ENCODE peak calls at places on chromosomes 1 and 21, in eight cellular contexts. P, J, M, W, N, A, V and G are unnamed samples.

GRCh38 chr1:232367293-232367692 is 262.6 kb downstream of the SIPA1L2 start:
- DNase-seq in P (no peak), J (no peak), M (no peak), W (no peak), N (no peak), A (no peak), V (no peak), G (no peak)

GRCh38 chr1:60160141-60160540 is 86.6 kb upstream of the C1orf87 start:
- DNase-seq in P (no peak), J (no peak), M (no peak), W (no peak), N (no peak), A (no peak), V (no peak), G (no peak)

GRCh38 chr1:54611621-54612020 is 11.7 kb downstream of the FAM151A start:
- DNase-seq in P (no peak), J (no peak), M (no peak), W (no peak), N (no peak), A (no peak), V (no peak), G (no peak)

GRCh38 chr1:38183094-38183493 is 136.5 kb upstream of the POU3F1 start:
- DNase-seq in P (no peak), J (no peak), M (no peak), W (no peak), N (peak; percentile 29), A (no peak), V (no peak), G (no peak)

GRCh38 chr1:207454046-207454964 is at the start of gene CR2:
- DNase-seq in P (peak; percentile 3), J (no peak), M (peak; percentile 23), W (peak; percentile 59), N (peak; percentile 64), A (no peak), V (peak; percentile 47), G (no peak)

GRCh38 chr21:34021726-34022125 is 51.7 kb upstream of the MRPS6 start:
- DNase-seq in P (no peak), J (no peak), M (no peak), W (no peak), N (no peak), A (no peak), V (no peak), G (no peak)

GRCh38 chr1:93516164-93516563 is 68.2 kb downstream of the FNBP1L start:
- DNase-seq in P (no peak), J (no peak), M (no peak), W (no peak), N (no peak), A (peak; percentile 12), V (peak; percentile 68), G (no peak)

GRCh38 chr1:19300211-19300610 is 11.6 kb upstream of the AKR7A3 start:
- DNase-seq in P (no peak), J (no peak), M (no peak), W (no peak), N (peak; percentile 47), A (no peak), V (no peak), G (no peak)

GRCh38 chr1:3453891-3454810 is at the start of gene ARHGEF16:
- DNase-seq in P (peak; percentile 72), J (peak; percentile 32), M (peak; percentile 91), W (peak; percentile 49), N (peak; percentile 81), A (no peak), V (peak; percentile 66), G (no peak)

GRCh38 chr1:204503122-204503912 is 8.7 kb upstream of the PIK3C2B start:
- DNase-seq in P (peak; percentile 67), J (peak; percentile 89), M (no peak), W (no peak), N (peak; percentile 60), A (no peak), V (peak; percentile 69), G (peak; percentile 85)

GRCh38 chr21:42080788-42081083 is 9.6 kb downstream of the UMODL1 start:
- DNase-seq in P (no peak), J (no peak), M (no peak), W (no peak), N (no peak), A (no peak), V (no peak), G (no peak)

GRCh38 chr1:64864018-64864945 is 102.1 kb downstream of the JAK1 start:
- DNase-seq in P (no peak), J (peak; percentile 90), M (no peak), W (no peak), N (peak; percentile 85), A (peak; percentile 92), V (peak; percentile 33), G (no peak)

GRCh38 chr1:172955161-172955821 is 95.5 kb downstream of the TNFSF18 start:
- DNase-seq in P (no peak), J (peak; percentile 85), M (no peak), W (no peak), N (no peak), A (no peak), V (no peak), G (no peak)

GRCh38 chr1:172956871-172957270 is 93.9 kb downstream of the TNFSF18 start:
- DNase-seq in P (no peak), J (peak; percentile 81), M (no peak), W (no peak), N (no peak), A (no peak), V (no peak), G (no peak)

GRCh38 chr1:172952541-172952940 is 98.2 kb downstream of the TNFSF18 start:
- DNase-seq in P (no peak), J (no peak), M (no peak), W (no peak), N (no peak), A (no peak), V (no peak), G (no peak)

GRCh38 chr1:172951728-172952365 is 98.9 kb downstream of the TNFSF18 start:
- DNase-seq in P (no peak), J (no peak), M (no peak), W (no peak), N (no peak), A (no peak), V (no peak), G (no peak)

GRCh38 chr1:172954476-172955150 is 96.1 kb downstream of the TNFSF18 start:
- DNase-seq in P (no peak), J (no peak), M (no peak), W (no peak), N (no peak), A (no peak), V (no peak), G (no peak)
- H3K9ac ChIP-seq in P (no peak overlapping the region), J (peak overlapping the region; percentile 14), M (no peak overlapping the region), W (no peak overlapping the region), N (no peak overlapping the region), A (no peak overlapping the region), V (no peak overlapping the region), G (no peak overlapping the region)

DNA sequence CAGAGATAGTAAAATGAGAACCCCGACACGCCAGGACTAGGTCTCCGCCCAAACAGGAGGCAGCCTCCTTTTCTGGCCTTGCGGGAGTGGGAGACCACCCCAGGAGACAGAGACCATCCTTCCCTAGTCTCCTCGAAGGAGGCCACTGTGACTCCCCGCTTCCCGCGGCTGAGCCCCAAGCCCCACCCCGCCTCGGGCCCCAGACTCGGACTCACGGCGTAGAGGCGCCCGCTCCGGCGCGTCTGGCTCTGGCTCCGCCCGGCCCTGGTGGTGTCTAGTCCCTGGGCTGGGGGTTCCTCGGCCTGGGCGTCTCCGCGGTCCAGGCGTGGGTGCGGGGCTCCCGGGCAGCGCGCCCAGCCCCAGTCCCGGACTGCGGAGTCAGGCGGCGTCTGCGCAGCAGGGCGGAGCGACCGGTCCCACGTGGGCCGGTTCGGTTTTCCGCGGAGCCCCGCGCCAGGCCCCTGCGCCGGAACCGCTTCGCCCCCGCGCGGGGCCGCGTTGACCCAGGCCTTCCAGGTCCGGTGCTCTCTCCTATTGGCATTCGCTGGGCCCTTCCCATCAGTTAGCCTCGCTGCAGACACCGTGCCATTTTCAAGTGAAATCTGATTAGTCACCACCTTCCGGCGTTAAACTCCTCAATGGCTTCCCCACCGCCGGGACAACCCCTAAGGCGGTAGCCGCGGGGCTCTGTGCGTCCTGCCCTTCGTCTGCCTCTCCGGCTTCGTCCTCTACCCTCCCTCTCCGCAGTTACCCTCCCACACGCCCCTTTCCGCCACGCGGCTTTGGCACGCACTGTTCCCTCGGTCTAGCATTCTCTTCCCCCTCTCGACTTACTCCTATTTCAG is at the start of gene C1orf216:
- DNase-seq in P (no peak), J (peak; percentile 77), M (peak; percentile 90), W (peak; percentile 17), N (peak; percentile 81), A (no peak), V (peak; percentile 18), G (no peak)
- TF ChIP-seq POLR2AphosphoS5 in P (no peak), J (peak; percentile 94), M (peak; percentile 66), W (no peak), N (peak; percentile 61), A (peak; percentile 73), V (peak; percentile 89), G (peak; percentile 56)

GRCh38 chr1:234542211-234542850 is 63.4 kb upstream of the TARBP1 start:
- DNase-seq in P (no peak), J (no peak), M (no peak), W (no peak), N (no peak), A (no peak), V (no peak), G (no peak)

GRCh38 chr1:234543442-234544093 is 64.6 kb upstream of the TARBP1 start:
- DNase-seq in P (no peak), J (no peak), M (peak; percentile 68), W (no peak), N (peak; percentile 39), A (no peak), V (no peak), G (no peak)

GRCh38 chr1:234540404-234540762 is 61.4 kb upstream of the TARBP1 start:
- DNase-seq in P (no peak), J (no peak), M (no peak), W (no peak), N (no peak), A (no peak), V (no peak), G (no peak)

GRCh38 chr1:234539666-234540403 is 60.9 kb upstream of the TARBP1 start:
- DNase-seq in P (no peak), J (no peak), M (no peak), W (no peak), N (no peak), A (no peak), V (no peak), G (no peak)

DNA sequence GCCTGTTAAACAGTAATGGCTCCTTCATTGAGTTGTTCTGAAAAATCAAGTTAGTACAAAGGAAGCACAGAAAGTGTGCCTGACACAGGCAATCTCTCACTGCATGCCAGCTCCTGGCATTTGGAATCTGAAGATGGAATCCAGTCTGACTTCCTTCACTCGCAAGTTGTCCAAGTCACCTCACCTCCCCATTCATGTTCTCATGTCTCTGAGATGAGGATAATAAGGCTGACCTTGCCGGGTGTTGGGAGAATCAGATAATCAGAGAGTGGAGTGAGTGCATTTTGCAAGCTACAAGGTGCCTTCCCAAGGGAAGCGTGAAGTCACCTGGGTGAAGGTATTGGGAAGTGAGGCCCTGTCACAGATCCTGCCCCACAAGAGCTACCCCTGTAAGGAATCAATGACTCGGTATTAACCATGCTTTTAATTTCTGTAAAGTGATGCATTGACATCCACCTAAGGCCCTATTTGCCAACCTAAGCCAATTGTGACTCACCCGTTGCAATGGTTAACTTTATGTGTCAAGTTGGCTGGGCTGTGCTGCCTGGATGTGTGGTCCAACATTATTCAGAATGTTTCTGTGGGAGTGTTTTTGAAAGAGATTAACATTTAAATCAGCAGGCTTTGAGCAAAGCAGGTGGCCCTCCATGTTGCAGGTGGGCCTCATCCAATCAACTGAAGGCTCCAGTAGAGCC is 62.4 kb upstream of the TARBP1 start:
- DNase-seq in P (no peak), J (no peak), M (no peak), W (no peak), N (no peak), A (no peak), V (no peak), G (no peak)
- H3K9ac ChIP-seq in P (no peak overlapping the region), J (no peak overlapping the region), M (no peak overlapping the region), W (no peak overlapping the region), N (no peak overlapping the region), A (no peak overlapping the region), V (no peak overlapping the region), G (no peak overlapping the region)

GRCh38 chr1:10032590-10033358 is at the start of gene UBE4B:
- DNase-seq in P (peak; percentile 94), J (peak; percentile 99), M (peak; percentile 99), W (peak; percentile 95), N (peak; percentile 99), A (peak; percentile 83), V (peak; percentile 93), G (peak; percentile 92)
- TF ChIP-seq POLR2AphosphoS5 in P (no peak), J (peak; percentile 52), M (peak; percentile 42), W (peak; percentile 87), N (peak; percentile 83), A (peak; percentile 35), V (peak; percentile 67), G (peak; percentile 83)